ENCODE peak calls at places on chromosomes 16 and 17, in eight cellular contexts. X is heart left ventricle, J is fibroblast of lung, M is AG04450, I is body of pancreas, Y is adrenal gland, P is A549, L is PC-3. G is an unnamed sample.

GRCh38 chr17:69466905-69467630 is 52.6 kb downstream of the MAP2K6 start:
- DNase-seq in X (no peak), J (peak), M (no peak), I (no peak), Y (no peak), P (no peak), L (peak), G (no peak)

GRCh38 chr17:31631759-31632158 is 227.3 kb downstream of the COPRS start:
- DNase-seq in X (no peak), J (no peak), M (no peak), I (no peak), Y (no peak), P (no peak), L (no peak), G (no peak)

GRCh38 chr16:85512716-85513115 is 100.4 kb upstream of the GSE1 start:
- DNase-seq in X (no peak), J (no peak), M (no peak), I (no peak), Y (no peak), P (no peak), L (no peak), G (no peak)

GRCh38 chr17:38798614-38799500 is 499 bp downstream of the PIP4K2B start:
- DNase-seq in X (peak), J (peak), M (no peak), I (no peak), Y (peak), P (peak), L (peak), G (peak)

GRCh38 chr16:48965391-48965790 is 316.2 kb downstream of the CBLN1 start:
- DNase-seq in X (no peak), J (peak), M (no peak), I (no peak), Y (no peak), P (no peak), L (peak), G (no peak)

GRCh38 chr16:12178251-12178990 is 201.9 kb downstream of the SNX29 start:
- DNase-seq in X (peak), J (peak), M (peak), I (peak), Y (no peak), P (no peak), L (no peak), G (peak)

GRCh38 chr16:1541293-1542165 is 8.1 kb downstream of the TMEM204 start:
- DNase-seq in X (no peak), J (no peak), M (no peak), I (no peak), Y (no peak), P (no peak), L (no peak), G (no peak)

GRCh38 chr16:66478733-66479511 is 51.8 kb downstream of the BEAN1 start:
- DNase-seq in X (peak), J (peak), M (no peak), I (peak), Y (peak), P (peak), L (peak), G (peak)

GRCh38 chr17:14091367-14091766 is 22.1 kb downstream of the COX10 start:
- DNase-seq in X (no peak), J (peak), M (peak), I (no peak), Y (no peak), P (no peak), L (no peak), G (no peak)

GRCh38 chr17:21756856-21757619 is 64.7 kb downstream of the KCNJ18 start:
- DNase-seq in X (no peak), J (no peak), M (no peak), I (no peak), Y (no peak), P (no peak), L (no peak), G (no peak)

GRCh38 chr16:78213751-78214150 is 114.3 kb downstream of the WWOX start:
- DNase-seq in X (no peak), J (no peak), M (no peak), I (no peak), Y (no peak), P (no peak), L (no peak), G (no peak)

GRCh38 chr17:78620099-78620498 is 42.9 kb upstream of the DNAH17 start:
- DNase-seq in X (no peak), J (no peak), M (no peak), I (no peak), Y (no peak), P (no peak), L (no peak), G (no peak)

GRCh38 chr17:44826123-44826790 is 3.8 kb downstream of the GJC1 start:
- DNase-seq in X (no peak), J (peak), M (no peak), I (no peak), Y (no peak), P (no peak), L (peak), G (no peak)

DNA sequence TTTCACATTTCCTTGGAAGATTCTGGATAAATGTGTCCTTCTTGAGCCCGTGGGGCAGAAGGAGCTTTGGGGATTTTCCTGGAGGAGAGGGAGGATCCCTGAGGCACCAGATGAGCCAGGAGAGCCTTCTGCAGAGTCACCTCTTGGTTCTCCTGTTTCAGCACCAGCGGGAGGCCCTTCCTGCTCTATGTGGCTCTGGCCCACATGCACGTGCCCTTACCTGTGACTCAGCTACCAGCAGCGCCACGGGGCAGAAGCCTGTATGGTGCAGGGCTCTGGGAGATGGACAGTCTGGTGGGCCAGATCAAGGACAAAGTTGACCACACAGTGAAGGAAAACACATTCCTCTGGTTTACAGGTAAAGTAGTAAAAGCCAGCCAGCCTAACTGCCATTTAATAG is 77.1 kb downstream of the ARSG start:
- DNase-seq in X (no peak), J (no peak), M (no peak), I (no peak), Y (no peak), P (no peak), L (no peak), G (no peak)
- TF ChIP-seq CTCF in X (no peak), J (no peak), M (no peak), I (no peak), Y (no peak), P (no peak), L (no peak), G (no peak)

GRCh38 chr16:50613281-50613991 is 65.2 kb downstream of the NKD1 start:
- DNase-seq in X (peak), J (no peak), M (no peak), I (no peak), Y (no peak), P (no peak), L (no peak), G (no peak)
- TF ChIP-seq CTCF in X (no peak), J (no peak), M (no peak), I (no peak), Y (no peak), P (no peak), L (no peak), G (no peak)

DNA sequence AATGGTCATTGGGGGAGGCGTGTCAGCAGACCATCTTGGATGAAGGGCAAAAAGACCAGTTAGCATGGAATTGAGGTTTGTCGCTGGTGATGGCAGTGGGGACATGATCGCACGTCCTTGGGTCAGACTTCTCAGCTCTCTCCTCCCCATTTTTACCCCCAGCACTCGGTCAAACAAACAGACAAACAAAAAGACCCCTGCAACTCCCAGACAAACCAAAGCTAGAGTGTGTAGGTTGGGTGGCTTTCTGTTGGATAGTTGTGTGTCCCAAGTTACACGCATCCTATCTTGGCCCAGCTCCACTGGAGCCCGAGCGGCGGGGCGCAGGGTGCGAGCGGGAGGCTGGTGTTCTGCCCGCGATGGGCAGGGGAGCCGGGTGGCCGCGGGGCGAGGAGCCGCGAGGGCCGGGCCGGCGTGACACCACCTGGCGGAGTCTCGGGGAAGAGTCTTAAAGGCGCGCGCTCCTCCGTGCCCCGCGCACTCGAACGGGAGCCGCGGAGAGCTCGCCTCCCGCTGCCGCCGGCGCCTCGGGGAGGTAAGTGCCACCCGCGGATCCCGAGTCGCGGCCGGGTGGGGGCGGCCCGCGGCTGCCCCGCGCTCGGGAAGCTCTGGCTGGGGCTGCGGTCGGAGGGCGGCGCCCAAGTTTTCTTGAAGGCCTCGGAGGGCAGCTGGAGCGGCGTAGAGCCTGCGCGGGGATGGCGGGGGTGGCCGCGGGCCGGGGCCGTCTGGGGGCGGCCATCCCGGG is 18.5 kb upstream of the NTN1 start:
- DNase-seq in X (peak), J (peak), M (no peak), I (peak), Y (no peak), P (peak), L (no peak), G (no peak)
- TF ChIP-seq CTCF in X (peak), J (no peak), M (no peak), I (peak), Y (no peak), P (peak), L (no peak), G (peak)

GRCh38 chr17:43332211-43332610 is 66.6 kb upstream of the ARL4D start:
- DNase-seq in X (no peak), J (no peak), M (no peak), I (no peak), Y (no peak), P (no peak), L (no peak), G (no peak)

GRCh38 chr17:43328650-43329049 is 70.1 kb upstream of the ARL4D start:
- DNase-seq in X (no peak), J (no peak), M (no peak), I (no peak), Y (no peak), P (no peak), L (no peak), G (no peak)

GRCh38 chr17:43333438-43333943 is 65.3 kb upstream of the ARL4D start:
- DNase-seq in X (no peak), J (no peak), M (no peak), I (no peak), Y (no peak), P (no peak), L (no peak), G (no peak)

GRCh38 chr17:43329183-43329582 is 69.6 kb upstream of the ARL4D start:
- DNase-seq in X (no peak), J (no peak), M (no peak), I (no peak), Y (no peak), P (no peak), L (no peak), G (no peak)

DNA sequence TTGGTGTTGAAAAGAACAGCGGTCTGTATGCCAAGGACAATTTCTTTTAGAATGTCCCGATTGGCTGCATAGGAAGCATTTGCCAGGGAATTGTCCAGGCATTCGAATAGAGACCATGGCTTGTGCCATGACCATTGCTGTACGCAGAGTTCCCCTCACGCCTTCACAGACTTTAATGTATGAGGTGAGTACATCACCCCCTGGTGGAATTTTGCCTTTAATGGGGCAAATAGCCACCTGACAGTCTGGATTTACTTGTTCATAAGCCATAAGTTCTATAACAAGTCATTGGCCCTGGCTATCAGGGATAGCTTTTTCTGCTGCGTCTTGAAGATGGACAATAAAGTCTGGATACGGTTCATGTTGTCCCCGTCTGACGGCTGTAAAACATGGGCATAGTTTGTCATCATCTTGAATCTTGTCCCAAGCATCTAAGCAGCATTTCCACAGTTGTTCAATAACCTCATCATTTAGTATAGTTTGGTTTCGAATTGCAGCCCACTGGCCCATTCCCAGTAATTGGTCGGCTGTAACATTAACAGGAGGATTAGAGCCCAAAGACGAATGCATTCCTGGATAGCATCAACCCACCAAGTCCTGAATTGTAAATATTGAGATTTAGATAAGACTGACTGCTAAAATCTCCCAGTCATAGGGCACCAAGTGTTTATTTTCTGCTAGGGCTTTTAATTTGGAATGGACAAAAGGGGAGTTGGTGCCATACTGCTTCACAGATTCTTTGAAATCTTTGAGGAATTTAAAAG is 67.7 kb upstream of the ARL4D start:
- DNase-seq in X (no peak), J (no peak), M (no peak), I (no peak), Y (no peak), P (no peak), L (no peak), G (no peak)
- TF ChIP-seq CTCF in X (no peak), J (no peak), M (no peak), I (no peak), Y (no peak), P (no peak), L (no peak), G (no peak)

GRCh38 chr17:4018446-4018845 is 54.2 kb upstream of the ATP2A3 start:
- DNase-seq in X (no peak), J (no peak), M (no peak), I (no peak), Y (no peak), P (no peak), L (no peak), G (no peak)

GRCh38 chr17:4014148-4014927 is 50.1 kb upstream of the ATP2A3 start:
- DNase-seq in X (no peak), J (no peak), M (no peak), I (no peak), Y (no peak), P (no peak), L (no peak), G (no peak)

GRCh38 chr17:4019400-4019799 is 55.2 kb upstream of the ATP2A3 start:
- DNase-seq in X (no peak), J (no peak), M (no peak), I (no peak), Y (no peak), P (no peak), L (no peak), G (no peak)

GRCh38 chr17:4020096-4020495 is 55.9 kb upstream of the ATP2A3 start:
- DNase-seq in X (no peak), J (no peak), M (no peak), I (no peak), Y (no peak), P (no peak), L (no peak), G (no peak)

DNA sequence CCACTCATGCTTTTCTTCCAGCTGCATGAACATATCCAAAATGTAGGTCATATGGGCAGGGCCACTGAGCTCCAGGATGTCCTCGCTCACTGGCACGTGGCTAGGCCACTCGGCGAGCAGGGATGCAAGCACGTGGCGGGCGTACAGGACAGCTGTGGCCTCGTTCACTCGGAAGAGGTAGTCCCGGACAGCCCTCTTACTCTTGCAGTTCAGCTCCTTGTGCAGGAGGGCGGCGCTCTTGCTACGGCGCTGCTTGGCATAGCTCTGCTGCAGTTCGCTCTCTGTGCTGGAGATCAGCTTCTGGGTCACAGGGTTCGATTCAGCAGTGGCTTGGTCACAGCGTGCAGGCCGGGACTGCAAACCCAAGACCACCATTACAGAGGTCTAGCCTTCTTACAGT is 53.1 kb upstream of the ATP2A3 start:
- DNase-seq in X (no peak), J (no peak), M (no peak), I (no peak), Y (no peak), P (no peak), L (no peak), G (no peak)
- TF ChIP-seq CTCF in X (no peak), J (no peak), M (no peak), I (no peak), Y (no peak), P (peak), L (peak), G (no peak)

DNA sequence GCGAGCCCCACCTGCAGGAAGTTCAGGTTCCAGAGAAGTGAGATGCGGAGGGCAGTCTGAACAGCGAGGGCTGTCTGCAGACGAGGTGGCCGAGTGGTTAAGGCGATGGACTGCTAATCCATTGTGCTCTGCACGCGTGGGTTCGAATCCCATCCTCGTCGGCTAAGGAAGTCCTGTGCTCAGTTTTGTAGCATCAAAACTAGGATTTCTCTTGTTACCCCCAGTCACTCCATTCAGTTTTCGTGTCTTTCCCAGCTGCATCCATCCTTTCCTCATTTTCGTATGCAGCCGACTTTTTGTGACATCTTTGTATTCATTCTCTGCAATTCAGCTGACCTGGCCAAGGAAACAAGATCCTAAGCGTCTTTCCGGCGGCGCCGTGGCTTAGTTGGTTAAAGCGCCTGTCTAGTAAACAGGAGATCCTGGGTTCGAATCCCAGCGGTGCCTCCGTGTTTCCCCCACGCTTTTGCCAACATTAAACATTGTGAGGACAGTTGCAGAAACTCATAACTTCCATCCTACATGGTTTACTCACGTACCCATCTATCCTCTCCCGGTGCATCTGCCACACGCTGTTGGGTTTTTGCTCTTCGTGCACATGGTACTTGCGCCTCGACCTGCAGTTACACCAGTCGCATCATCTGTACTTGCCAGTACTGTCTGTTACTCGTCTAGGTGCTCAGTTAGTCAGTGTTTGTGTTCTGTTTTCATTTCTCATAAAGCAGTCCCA is 3.0 kb downstream of the BORCS6 start:
- DNase-seq in X (peak), J (peak), M (peak), I (peak), Y (peak), P (peak), L (peak), G (peak)
- TF ChIP-seq CTCF in X (peak), J (peak), M (peak), I (peak), Y (no peak), P (peak), L (peak), G (no peak)

G was measured in dorsolateral prefrontal cortex.